ENCODE peak calls at places on chromosome 22, in four cellular contexts. T is HepG2, X is K562, C is GM12878. R is an unnamed sample.

GRCh38 chr22:44407404-44408226 is 90.4 kb downstream of the RTL6 start:
- DNase-seq in X (no peak), C (no peak), T (no peak), R (no peak)

GRCh38 chr22:23909258-23909898 is 15.2 kb downstream of the MIF start:
- DNase-seq in C (no peak), X (no peak), T (no peak), R (no peak)

GRCh38 chr22:38070250-38070921 is 13.2 kb downstream of the PICK1 start:
- DNase-seq in X (no peak), T (no peak), C (no peak), R (no peak)

GRCh38 chr22:18066181-18066859 is 11.5 kb upstream of the PEX26 start:
- DNase-seq in X (no peak), T (no peak), C (no peak), R (no peak)

GRCh38 chr22:27952091-27952490 is 33.0 kb upstream of the PITPNB start:
- DNase-seq in C (no peak), X (no peak), T (no peak), R (no peak)

GRCh38 chr22:31451709-31452571 is 37.7 kb downstream of the EIF4ENIF1 start:
- DNase-seq in T (peak), C (peak), X (peak), R (peak)

GRCh38 chr22:47627561-47628253 is 865.3 kb downstream of the TBC1D22A start:
- DNase-seq in C (no peak), X (no peak), T (no peak), R (no peak)

GRCh38 chr22:42868751-42869251 is 11.7 kb upstream of the ARFGAP3 start:
- DNase-seq in T (no peak), X (no peak), C (no peak), R (no peak)

GRCh38 chr22:17460895-17461294 is 91.6 kb downstream of the CECR2 start:
- DNase-seq in X (no peak), C (no peak), T (no peak), R (no peak)

GRCh38 chr22:17101475-17102296 is 16.9 kb downstream of the IL17RA start:
- DNase-seq in T (no peak), X (no peak), C (no peak), R (no peak)

GRCh38 chr22:37443086-37443485 is 15.8 kb upstream of the ELFN2 start:
- DNase-seq in X (no peak), C (no peak), T (no peak), R (no peak)

GRCh38 chr22:40592352-40593113 is 44.0 kb downstream of the MRTFA start:
- DNase-seq in T (no peak), C (peak), X (no peak), R (no peak)

GRCh38 chr22:38271927-38272372 is 860 bp downstream of the TMEM184B start:
- DNase-seq in X (no peak), T (no peak), C (no peak), R (no peak)

GRCh38 chr22:40029189-40029890 is 34.6 kb downstream of the FAM83F start:
- DNase-seq in X (no peak), T (peak), C (no peak), R (no peak)

GRCh38 chr22:37972527-37972926 is 11.8 kb downstream of the SOX10 start:
- DNase-seq in T (no peak), C (no peak), X (no peak), R (no peak)

GRCh38 chr22:39805117-39805516 is 88.4 kb downstream of the ENTHD1 start:
- DNase-seq in X (no peak), T (no peak), C (no peak), R (no peak)

GRCh38 chr22:47281126-47282106 is 519.0 kb downstream of the TBC1D22A start:
- DNase-seq in C (no peak), X (no peak), T (no peak), R (no peak)

GRCh38 chr22:17786435-17787158 is 12.3 kb upstream of the BID start:
- DNase-seq in C (no peak), T (peak), X (peak), R (no peak)

GRCh38 chr22:38461414-38462081 is 6.3 kb upstream of the KDELR3 start:
- DNase-seq in C (no peak), X (peak), T (peak), R (peak)

GRCh38 chr22:48547971-48548370 is 1279.7 kb downstream of the BRD1 start:
- DNase-seq in T (no peak), X (no peak), C (no peak), R (no peak)

GRCh38 chr22:41976961-41977566 is 7.8 kb downstream of the SEPTIN3 start:
- DNase-seq in C (no peak), X (no peak), T (no peak), R (peak)

GRCh38 chr22:48600681-48601080 is 1227.0 kb downstream of the BRD1 start:
- DNase-seq in T (no peak), X (no peak), C (no peak), R (no peak)

GRCh38 chr22:37894939-37895670 is 11.0 kb upstream of the MICALL1 start:
- DNase-seq in T (no peak), C (no peak), X (no peak), R (no peak)

GRCh38 chr22:31897842-31898241 is 46.5 kb upstream of the YWHAH start:
- DNase-seq in X (no peak), T (no peak), C (no peak), R (no peak)

GRCh38 chr22:48753381-48753730 is 1074.3 kb downstream of the BRD1 start:
- DNase-seq in X (no peak), C (no peak), T (no peak), R (no peak)

GRCh38 chr22:22228421-22228820 is 16.2 kb upstream of the VPREB1 start:
- DNase-seq in X (no peak), T (no peak), C (no peak), R (no peak)

GRCh38 chr22:47130883-47131610 is 368.6 kb downstream of the TBC1D22A start:
- DNase-seq in T (no peak), C (no peak), X (no peak), R (no peak)

GRCh38 chr22:37559901-37560681 is at the start of gene CDC42EP1:
- DNase-seq in C (no peak), T (no peak), X (peak), R (peak)

GRCh38 chr22:30013201-30013600 is 67.1 kb upstream of the HORMAD2 start:
- DNase-seq in C (no peak), X (no peak), T (no peak), R (no peak)
- TF ChIP-seq BHLHE40 in C (no peak), X (no peak), T (no peak), R (no peak)

GRCh38 chr22:46042786-46043185 is 65.8 kb upstream of the WNT7B start:
- DNase-seq in T (no peak), X (no peak), C (no peak), R (no peak)

GRCh38 chr22:46044718-46045458 is 67.9 kb upstream of the WNT7B start:
- DNase-seq in C (no peak), T (no peak), X (no peak), R (no peak)

GRCh38 chr22:46041642-46042041 is 64.7 kb upstream of the WNT7B start:
- DNase-seq in T (no peak), C (no peak), X (no peak), R (no peak)

GRCh38 chr22:46043816-46044717 is 67.1 kb upstream of the WNT7B start:
- DNase-seq in X (no peak), T (no peak), C (no peak), R (no peak)

DNA sequence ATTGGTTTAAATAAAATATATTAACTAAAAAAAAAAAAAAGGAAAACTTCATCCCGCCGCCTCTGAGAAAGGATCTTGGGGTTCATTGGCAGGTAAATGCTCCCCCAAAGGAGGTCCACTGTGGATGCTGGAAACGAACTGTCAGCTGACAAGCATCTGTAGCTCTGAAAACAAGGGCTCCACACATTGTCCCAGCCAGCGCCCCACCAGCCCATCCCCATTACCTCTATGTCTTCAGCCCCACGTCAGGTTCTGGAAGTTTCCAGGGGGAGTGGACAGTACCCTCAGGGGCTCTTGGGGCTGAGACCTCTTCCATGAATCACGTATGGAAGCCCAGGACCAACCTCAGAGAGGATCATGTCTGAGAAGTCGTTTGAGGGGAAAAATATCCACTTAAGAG is 66.4 kb upstream of the WNT7B start:
- DNase-seq in C (no peak), T (no peak), X (no peak), R (no peak)
- TF ChIP-seq TARDBP in C (no peak), T (no peak), X (no peak), R (no peak)

GRCh38 chr22:20130319-20130718 is 1.3 kb upstream of the ZDHHC8 start:
- DNase-seq in C (no peak), X (no peak), T (no peak), R (no peak)

GRCh38 chr22:20127869-20128618 is 3.6 kb upstream of the ZDHHC8 start:
- DNase-seq in C (no peak), X (no peak), T (no peak), R (no peak)

GRCh38 chr22:20128619-20128901 is 3.0 kb upstream of the ZDHHC8 start:
- DNase-seq in C (no peak), T (no peak), X (no peak), R (no peak)

GRCh38 chr22:20129747-20130014 is 1.9 kb upstream of the ZDHHC8 start:
- DNase-seq in X (no peak), C (no peak), T (no peak), R (no peak)

DNA sequence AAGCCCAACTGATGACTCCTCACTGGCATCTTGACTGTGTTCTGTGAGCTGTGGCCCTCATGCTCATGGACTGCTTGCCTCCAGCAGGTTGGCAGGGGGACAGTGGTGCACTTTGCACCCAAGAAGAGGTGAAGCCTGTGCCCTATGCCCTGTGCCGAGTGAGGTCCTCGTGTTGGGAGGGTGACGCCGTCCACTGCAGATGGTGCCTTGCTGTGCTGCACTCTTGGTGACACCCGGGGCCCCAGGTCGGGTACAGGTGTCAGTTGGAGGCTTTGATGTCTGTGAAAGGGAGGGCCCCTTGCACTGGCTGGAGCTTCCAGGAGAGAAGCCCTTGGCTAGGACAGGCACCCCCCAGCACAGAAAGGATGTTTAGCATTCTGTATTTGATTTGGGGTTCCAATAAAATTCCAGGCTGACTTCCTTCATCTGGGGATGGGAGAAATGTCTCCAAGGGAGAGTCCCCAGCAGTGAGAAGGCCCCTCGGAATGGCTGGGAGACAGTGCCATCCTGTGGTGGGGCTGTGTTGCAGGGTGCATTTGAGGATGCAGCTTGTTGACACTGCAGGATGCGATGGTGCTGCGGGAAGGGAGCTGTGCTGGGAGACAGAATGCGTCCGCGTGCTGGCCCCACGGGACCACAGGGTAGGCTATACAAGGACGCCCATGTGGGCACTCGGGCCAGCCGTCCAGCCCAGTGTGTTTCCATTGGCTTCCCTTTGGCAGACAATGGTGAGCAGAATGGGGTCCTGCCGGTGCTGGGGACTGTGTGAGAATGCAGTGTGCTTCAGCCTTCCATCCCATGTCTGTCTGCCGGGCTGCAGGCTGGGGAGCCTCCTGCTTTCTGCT is 2.5 kb upstream of the ZDHHC8 start:
- DNase-seq in T (peak), X (peak), C (no peak), R (peak)
- TF ChIP-seq BHLHE40 in T (no peak), X (peak), C (no peak), R (no peak)

DNA sequence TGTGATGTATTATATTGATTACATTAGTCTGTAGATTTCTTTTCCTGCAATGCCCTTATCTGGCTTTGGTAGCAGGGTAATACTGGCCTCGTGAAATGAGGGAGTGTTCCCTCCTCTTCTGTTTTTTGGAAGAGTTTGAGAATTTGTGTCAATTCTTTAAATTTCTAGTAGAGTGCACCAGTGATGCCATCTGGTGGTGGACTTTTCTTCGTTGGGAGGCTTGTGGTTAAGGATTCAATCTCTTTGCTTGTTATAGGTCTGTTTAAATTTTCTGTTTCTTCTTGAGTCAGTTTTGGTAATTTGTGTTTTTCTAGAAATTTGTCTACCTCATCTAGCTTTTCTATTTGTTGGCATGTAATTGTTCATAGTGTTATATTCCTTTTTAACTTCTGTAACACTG is 18.9 kb downstream of the SHANK3 start:
- DNase-seq in X (no peak), T (peak), C (peak), R (no peak)
- TF ChIP-seq TARDBP in X (no peak), T (no peak), C (no peak), R (no peak)

DNA sequence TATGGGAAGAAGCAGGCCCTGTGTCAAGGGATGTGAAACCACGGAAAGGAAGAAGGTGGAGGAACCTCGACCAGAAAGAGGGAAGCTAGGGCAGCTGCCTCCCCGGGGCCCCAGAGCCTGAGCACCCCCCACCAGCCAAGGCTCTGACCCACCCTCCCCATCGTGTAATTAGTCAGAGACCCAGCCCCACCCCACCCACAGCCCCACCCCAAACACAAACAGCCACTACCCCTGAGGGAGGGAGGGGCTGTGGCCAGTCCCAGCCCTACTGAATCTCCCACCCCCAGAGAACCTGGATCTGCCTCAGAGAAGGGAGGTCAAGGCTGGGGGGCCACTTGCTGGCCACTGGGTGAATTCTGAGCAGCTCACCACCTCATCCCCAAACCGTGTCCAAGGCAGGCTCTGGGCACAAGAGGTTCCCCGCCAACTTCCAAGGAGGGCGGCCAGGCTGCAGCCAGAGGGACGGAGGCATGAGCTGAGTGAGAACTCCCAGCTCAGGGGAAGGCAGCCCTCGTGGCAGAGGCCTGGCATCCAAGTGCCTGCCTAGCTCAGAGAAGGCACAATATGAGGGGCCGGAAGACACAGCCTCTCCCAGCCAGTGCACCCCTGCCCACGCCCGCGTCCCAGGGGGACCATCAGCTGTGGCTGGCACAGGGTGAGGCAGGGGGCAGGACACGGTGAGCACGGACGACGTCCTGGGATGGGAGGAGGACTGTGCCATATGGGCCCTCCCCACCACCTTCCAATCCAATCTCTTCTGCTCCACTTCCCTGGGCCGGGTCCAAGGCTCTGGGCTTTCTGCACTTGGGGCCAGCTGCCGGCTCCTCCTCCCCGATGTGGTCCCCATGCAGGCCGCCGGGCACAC is 2.7 kb downstream of the PLXNB2 start:
- DNase-seq in T (no peak), C (no peak), X (peak), R (no peak)
- TF ChIP-seq BHLHE40 in T (no peak), C (no peak), X (no peak), R (no peak)

DNA sequence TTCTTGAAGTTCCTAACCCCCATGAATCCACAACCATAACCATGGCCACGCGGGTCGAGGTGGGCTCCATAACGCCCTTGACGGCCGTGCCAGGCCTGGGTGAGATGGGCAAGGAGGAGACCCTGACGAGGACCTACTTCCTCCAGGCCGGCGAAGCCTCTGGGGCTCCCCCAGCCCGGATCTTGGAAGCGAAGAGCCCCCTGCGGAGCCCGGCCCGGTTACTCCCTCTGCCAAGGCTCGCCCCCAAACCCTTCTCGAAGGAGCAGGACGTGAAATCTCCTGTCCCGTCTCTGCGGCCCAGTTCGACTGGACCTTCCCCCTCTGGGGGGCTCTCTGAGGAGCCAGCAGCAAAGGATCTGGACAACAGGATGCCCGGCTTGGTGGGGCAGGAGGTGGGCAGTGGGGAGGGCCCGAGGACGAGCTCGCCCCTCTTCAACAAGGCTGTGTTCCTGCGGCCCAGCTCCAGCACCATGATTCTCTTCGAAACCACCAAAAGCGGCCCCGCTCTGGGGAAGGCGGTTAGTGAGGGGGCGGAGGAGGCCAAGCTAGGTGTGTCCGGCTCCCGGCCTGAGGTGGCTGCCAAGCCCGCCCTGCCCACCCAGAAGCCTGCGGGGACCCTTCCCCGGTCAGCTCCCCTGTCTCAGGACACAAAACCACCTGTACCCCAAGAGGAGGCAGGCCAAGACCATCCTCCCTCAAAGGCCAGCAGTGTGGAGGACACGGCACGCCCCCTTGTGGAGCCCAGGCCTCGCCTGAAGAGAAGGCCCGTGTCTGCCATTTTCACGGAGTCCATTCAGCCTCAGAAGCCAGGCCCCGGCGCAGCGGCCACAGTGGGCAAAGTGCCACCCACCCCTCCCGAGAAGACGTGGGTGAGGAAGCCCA is 75.7 kb downstream of the KIAA1671 start:
- DNase-seq in X (peak), C (no peak), T (no peak), R (peak)
- TF ChIP-seq TARDBP in X (no peak), C (no peak), T (no peak), R (no peak)

GRCh38 chr22:36280379-36280778 is 27.4 kb downstream of the APOL1 start:
- DNase-seq in C (no peak), T (no peak), X (no peak), R (no peak)
- TF ChIP-seq BHLHE40 in C (no peak), T (no peak), X (no peak), R (no peak)